ENCODE peak calls at places on chromosomes 5 and 9, in eight cellular contexts. P is neural progenitor cell, W is heart left ventricle, J is SK-N-SH, G is mucosa of descending colon, T is prostate gland, C is IMR-90, U is MM.1S. Z is an unnamed sample. For H3K36me3, the result is how much of the 10 kb centered on the place peaks cover.

GRCh38 chr9:93301911-93302525 is 118.1 kb downstream of the WNK2 start:
- DNase-seq in P (no peak), W (no peak), J (peak), G (peak), T (no peak), C (no peak), U (no peak), Z (no peak)

GRCh38 chr9:1837453-1838084 is 177.6 kb upstream of the SMARCA2 start:
- DNase-seq in P (peak), W (no peak), J (peak), G (peak), T (peak), C (peak), U (peak), Z (no peak)

GRCh38 chr5:142390303-142390840 is 65.6 kb upstream of the SPRY4 start:
- DNase-seq in P (peak), W (no peak), J (no peak), G (no peak), T (no peak), C (no peak), U (no peak), Z (no peak)

GRCh38 chr5:142048272-142048671 is 35.4 kb upstream of the GNPDA1 start:
- DNase-seq in P (peak), W (no peak), J (no peak), G (no peak), T (no peak), C (no peak), U (no peak), Z (no peak)

GRCh38 chr5:162067651-162068411 is at the start of gene GABRG2:
- DNase-seq in P (peak), W (no peak), J (no peak), G (no peak), T (no peak), C (no peak), U (no peak), Z (no peak)

GRCh38 chr5:160221082-160221481 is 8.2 kb upstream of the FABP6 start:
- DNase-seq in P (no peak), W (no peak), J (no peak), G (no peak), T (no peak), C (no peak), U (no peak), Z (no peak)

GRCh38 chr5:43152946-43153345 is 32.2 kb downstream of the ZNF131 start:
- DNase-seq in P (no peak), W (no peak), J (no peak), G (no peak), T (no peak), C (peak), U (no peak), Z (no peak)

GRCh38 chr9:114168281-114169028 is 13.1 kb downstream of the COL27A1 start:
- DNase-seq in P (no peak), W (no peak), J (no peak), G (peak), T (no peak), C (no peak), U (no peak), Z (no peak)

GRCh38 chr5:65892801-65893200 is 33.6 kb upstream of the ERBIN start:
- DNase-seq in P (no peak), W (no peak), J (no peak), G (no peak), T (no peak), C (no peak), U (no peak), Z (no peak)

GRCh38 chr5:169577966-169578365 is 5.6 kb upstream of the SPDL1 start:
- DNase-seq in P (peak), W (no peak), J (peak), G (no peak), T (no peak), C (no peak), U (peak), Z (no peak)

GRCh38 chr5:138139776-138140080 is 500 bp upstream of the NME5 start:
- DNase-seq in P (no peak), W (no peak), J (no peak), G (no peak), T (no peak), C (no peak), U (no peak), Z (no peak)
- H3K4me3 ChIP-seq in P (peak), W (peak), J (peak), G (no peak), T (peak), C (no peak), U (peak), Z (peak)

DNA sequence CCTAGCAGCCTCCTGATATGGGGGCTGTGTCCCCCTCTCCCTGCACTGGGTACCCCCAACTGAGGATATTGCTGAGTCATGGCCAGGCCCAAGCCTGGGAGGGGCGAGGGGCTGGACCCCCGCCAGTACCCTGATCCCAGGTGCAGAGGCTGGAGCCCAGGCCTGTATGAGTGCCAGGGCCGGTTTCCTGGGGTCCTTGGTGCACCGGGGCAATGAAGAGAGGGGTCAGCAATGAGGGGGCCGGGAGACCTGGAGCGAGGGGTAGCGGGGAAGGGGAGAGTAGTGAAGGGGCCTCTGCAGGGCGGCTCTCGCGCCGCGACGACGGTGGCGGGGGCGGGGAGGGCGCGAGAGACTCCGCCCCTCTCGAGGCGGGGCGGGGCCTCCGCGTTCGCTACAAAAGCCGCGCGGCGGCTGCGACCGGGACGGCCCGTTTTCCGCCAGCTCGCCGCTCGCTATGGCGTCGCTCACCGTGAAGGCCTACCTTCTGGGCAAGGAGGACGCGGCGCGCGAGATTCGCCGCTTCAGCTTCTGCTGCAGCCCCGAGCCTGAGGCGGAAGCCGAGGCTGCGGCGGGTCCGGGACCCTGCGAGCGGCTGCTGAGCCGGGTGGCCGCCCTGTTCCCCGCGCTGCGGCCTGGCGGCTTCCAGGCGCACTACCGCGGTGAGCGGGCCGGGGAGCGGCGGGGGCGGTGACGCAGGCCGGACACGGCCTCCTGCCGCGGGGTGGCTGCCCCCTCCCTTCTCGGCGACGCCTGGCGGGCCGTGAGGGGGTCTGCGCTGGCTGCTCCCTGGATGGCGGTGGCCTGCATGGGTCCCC is at the start of gene SQSTM1:
- DNase-seq in P (peak), W (peak), J (peak), G (peak), T (peak), C (peak), U (peak), Z (peak)
- TF ChIP-seq CTCF in P (peak), W (no peak), J (no peak), G (no peak), T (peak), C (no peak), U (no peak), Z (no peak)

GRCh38 chr9:137449081-137449844 is 8.1 kb upstream of the ENTPD8 start:
- DNase-seq in P (no peak), W (no peak), J (no peak), G (peak), T (no peak), C (no peak), U (no peak), Z (no peak)

GRCh38 chr9:137446851-137447471 is 5.8 kb upstream of the ENTPD8 start:
- DNase-seq in P (no peak), W (no peak), J (no peak), G (peak), T (no peak), C (no peak), U (no peak), Z (no peak)

GRCh38 chr9:137447722-137448568 is 6.8 kb upstream of the ENTPD8 start:
- DNase-seq in P (no peak), W (no peak), J (no peak), G (peak), T (no peak), C (no peak), U (no peak), Z (no peak)

GRCh38 chr9:137449931-137450537 is 8.9 kb upstream of the ENTPD8 start:
- DNase-seq in P (no peak), W (no peak), J (no peak), G (peak), T (no peak), C (no peak), U (no peak), Z (no peak)

GRCh38 chr9:137448569-137448962 is 7.4 kb upstream of the ENTPD8 start:
- DNase-seq in P (no peak), W (no peak), J (no peak), G (peak), T (no peak), C (no peak), U (no peak), Z (no peak)
- H3K36me3 ChIP-seq in P (under half), W (under half), J (under half), G (under half), T (under half), C (under half), U (under half), Z (under half)

GRCh38 chr5:140146523-140146842 is 20.7 kb downstream of the IGIP start:
- DNase-seq in P (no peak), W (no peak), J (no peak), G (no peak), T (no peak), C (no peak), U (no peak), Z (no peak)
- H3K4me3 ChIP-seq in P (peak), W (peak), J (no peak), G (no peak), T (peak), C (no peak), U (no peak), Z (peak)

GRCh38 chr9:88313364-88314220 is 74.7 kb upstream of the SPIN1 start:
- DNase-seq in P (no peak), W (no peak), J (no peak), G (no peak), T (no peak), C (no peak), U (no peak), Z (no peak)
- TF ChIP-seq CTCF in P (peak), W (no peak), J (no peak), G (no peak), T (no peak), C (no peak), U (no peak), Z (no peak)

GRCh38 chr9:137804908-137805356 is 72.7 kb upstream of the CACNA1B start:
- DNase-seq in P (no peak), W (no peak), J (no peak), G (no peak), T (no peak), C (peak), U (no peak), Z (no peak)

GRCh38 chr9:137801023-137801319 is 76.6 kb upstream of the CACNA1B start:
- DNase-seq in P (no peak), W (no peak), J (no peak), G (no peak), T (no peak), C (no peak), U (no peak), Z (no peak)

GRCh38 chr9:137802021-137802420 is 75.6 kb upstream of the CACNA1B start:
- DNase-seq in P (no peak), W (no peak), J (no peak), G (no peak), T (no peak), C (no peak), U (no peak), Z (no peak)

GRCh38 chr9:137800196-137801022 is 77.2 kb upstream of the CACNA1B start:
- DNase-seq in P (no peak), W (no peak), J (no peak), G (no peak), T (no peak), C (no peak), U (no peak), Z (no peak)

GRCh38 chr9:137802521-137803243 is 74.9 kb upstream of the CACNA1B start:
- DNase-seq in P (no peak), W (no peak), J (no peak), G (no peak), T (no peak), C (no peak), U (no peak), Z (no peak)
- H3K36me3 ChIP-seq in P (under half), W (under half), J (under half), G (under half), T (under half), C (half or more), U (under half), Z (half or more)

DNA sequence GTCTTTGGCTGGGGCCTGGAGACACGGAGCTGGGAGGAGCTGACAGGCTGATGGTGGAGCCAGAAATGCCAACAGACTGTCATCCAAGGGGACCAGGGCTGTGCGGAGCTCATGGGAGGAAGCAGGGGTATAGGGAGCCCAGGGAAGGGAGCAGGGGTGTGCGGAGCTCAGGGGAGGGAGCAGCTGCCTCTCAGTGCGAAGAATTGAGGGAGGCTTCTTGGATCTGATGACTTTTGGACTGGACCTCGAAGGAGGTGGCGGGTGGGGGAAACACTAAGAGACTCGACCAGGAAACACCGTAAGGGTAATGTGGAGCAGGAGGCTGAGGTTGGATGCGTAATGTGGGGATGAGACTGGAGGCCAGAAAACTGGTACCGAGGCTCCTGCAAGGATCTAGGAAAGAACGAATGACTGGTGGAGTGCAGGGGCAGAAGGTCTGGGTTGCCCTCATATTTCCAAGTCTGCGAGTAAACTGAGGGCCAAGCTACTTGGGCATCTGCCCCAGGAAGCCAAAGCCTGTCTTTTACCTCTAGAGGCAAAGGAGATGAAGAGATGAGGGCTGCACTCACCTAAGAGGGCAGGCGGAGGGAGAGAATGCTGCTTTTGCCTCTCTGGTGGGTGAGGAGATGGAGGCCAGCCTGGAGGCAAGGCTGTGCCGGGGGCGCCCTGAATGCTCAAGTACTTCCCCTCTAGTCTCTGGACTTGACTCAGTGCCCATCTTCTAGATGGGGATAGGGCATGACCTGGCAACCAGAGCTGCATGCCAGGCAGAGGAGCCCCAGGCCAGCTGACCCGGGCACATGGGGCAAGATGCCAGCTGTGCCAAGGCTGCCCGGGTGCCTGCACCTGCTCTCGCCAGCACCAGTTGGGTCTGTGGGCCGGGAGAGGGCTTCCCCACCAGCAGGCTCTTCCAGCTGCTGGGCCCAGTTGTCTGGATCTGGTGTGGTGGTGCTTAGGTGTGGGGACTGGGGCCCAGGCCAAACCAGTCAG is 2.3 kb downstream of the PTGS1 start:
- DNase-seq in P (no peak), W (no peak), J (no peak), G (no peak), T (no peak), C (no peak), U (no peak), Z (no peak)
- H3K4me3 ChIP-seq in P (no peak), W (no peak), J (no peak), G (no peak), T (no peak), C (no peak), U (no peak), Z (no peak)

DNA sequence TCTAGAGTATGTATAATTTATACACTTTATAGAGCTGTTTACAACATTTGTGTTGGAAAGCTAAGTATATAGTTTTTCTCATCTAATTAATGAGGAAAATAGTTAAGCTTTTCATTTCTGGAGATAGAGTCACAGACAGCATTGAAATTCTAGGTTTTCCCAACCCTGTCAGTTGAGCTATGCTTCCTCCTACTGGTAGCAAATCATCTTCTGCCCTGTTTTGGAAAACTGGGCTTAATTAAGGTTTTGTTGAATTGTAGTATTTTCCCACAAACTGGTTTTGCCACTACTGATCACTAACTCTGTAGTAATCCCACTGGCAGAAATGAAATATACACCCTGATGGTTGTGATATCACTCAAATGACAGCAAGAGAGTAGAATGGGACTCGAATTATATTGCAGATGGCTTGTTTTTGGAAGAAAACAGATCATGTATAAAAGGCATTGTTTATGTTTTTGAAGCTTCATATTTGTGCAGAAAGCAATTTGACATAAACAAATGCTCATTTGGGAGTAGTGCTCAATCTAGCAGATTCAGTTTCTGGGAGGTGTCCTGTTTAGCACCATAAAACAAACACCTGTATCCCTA is 46.6 kb downstream of the CD180 start:
- DNase-seq in P (no peak), W (no peak), J (peak), G (no peak), T (no peak), C (peak), U (no peak), Z (no peak)
- TF ChIP-seq CTCF in P (peak), W (peak), J (peak), G (no peak), T (peak), C (peak), U (peak), Z (peak)

DNA sequence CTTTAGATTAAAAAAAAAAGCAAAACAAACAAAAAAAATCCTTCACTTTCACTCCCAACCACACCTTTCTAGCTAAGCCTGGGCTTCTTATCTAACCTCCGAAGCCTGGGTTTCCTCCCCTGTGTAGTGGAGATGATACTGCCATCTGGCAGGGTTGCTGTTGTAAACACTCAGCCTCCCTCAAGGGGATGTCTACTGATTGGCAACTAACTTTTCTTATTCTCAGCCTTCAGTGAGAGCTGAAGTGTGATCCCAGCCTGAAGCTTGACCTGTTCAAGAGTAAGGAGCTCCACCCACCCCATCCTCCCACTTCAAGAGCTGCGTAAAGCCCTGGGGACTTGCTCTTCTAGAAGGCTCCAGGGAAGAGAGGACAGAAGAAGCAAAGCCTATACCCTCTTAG is 21.5 kb upstream of the WWC1 start:
- DNase-seq in P (peak), W (no peak), J (peak), G (no peak), T (no peak), C (peak), U (peak), Z (no peak)
- H3K36me3 ChIP-seq in P (under half), W (under half), J (under half), G (under half), T (under half), C (under half), U (under half), Z (under half)

DNA sequence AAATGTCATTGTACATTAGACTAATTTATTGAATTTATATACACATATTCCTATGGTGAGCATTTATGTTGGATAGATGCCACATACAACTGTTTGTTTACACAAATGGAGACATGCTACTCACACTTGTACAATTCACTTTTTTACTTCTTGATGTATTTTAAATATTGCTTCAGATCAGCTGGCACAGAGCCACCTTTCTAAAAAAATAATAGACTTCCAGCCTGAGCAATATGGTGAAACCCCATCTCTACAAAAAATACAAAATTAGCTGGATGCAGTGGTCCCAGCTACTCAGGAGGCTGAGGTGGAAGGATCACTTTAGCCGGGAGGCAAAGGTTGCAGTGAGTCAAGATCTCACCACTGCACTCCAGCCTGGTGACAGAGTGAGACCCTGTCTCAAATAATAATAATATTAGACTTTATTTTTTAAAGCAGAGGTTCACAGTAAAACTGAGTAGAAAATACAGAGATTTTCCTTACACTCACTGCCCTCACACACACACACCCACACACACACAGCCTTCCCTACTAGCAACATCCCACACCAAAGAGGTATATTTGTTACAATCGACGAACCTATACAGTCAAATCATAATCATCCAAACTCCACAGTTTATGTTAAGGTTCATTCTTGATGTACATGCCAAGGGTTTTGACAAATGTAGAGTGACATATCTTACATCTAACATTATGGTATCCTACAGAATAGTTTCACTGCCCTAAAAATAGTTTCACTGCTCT is 16.5 kb upstream of the ADRB2 start:
- DNase-seq in P (no peak), W (no peak), J (no peak), G (no peak), T (no peak), C (no peak), U (no peak), Z (no peak)
- H3K4me3 ChIP-seq in P (no peak), W (no peak), J (no peak), G (no peak), T (no peak), C (no peak), U (peak), Z (no peak)